ENCODE peak calls at places on chromosomes 5 and 9, in five cellular contexts. One of them, this sample, is unnamed.

GRCh38 chr5:6274846-6275543 is 103.4 kb downstream of the MED10 start:
- DNase-seq in CD8-positive, alpha-beta T cell: no peak
- DNase-seq in cardiac muscle cell: no peak
- DNase-seq in natural killer cell: no peak
- DNase-seq in cardiac fibroblast: no peak
- DNase-seq in this sample: no peak

GRCh38 chr5:43075319-43076293 is 35.5 kb upstream of the ANXA2R start:
- DNase-seq in CD8-positive, alpha-beta T cell: no peak
- DNase-seq in cardiac muscle cell: peak
- DNase-seq in natural killer cell: no peak
- DNase-seq in cardiac fibroblast: peak
- DNase-seq in this sample: no peak

GRCh38 chr9:21994526-21994995 is at the start of gene CDKN2B-AS1:
- DNase-seq in CD8-positive, alpha-beta T cell: peak
- DNase-seq in cardiac muscle cell: peak
- DNase-seq in natural killer cell: peak
- DNase-seq in cardiac fibroblast: peak
- DNase-seq in this sample: peak

GRCh38 chr9:120402741-120403542 is 177.0 kb downstream of the CDK5RAP2 start:
- DNase-seq in CD8-positive, alpha-beta T cell: no peak
- DNase-seq in cardiac muscle cell: peak
- DNase-seq in natural killer cell: no peak
- DNase-seq in cardiac fibroblast: peak
- DNase-seq in this sample: peak

GRCh38 chr9:128550226-128550625 is 2.2 kb upstream of the SPTAN1 start:
- DNase-seq in CD8-positive, alpha-beta T cell: no peak
- DNase-seq in cardiac muscle cell: peak
- DNase-seq in natural killer cell: peak
- DNase-seq in cardiac fibroblast: no peak
- DNase-seq in this sample: no peak

GRCh38 chr9:37992924-37993349 is 76.1 kb downstream of the SHB start:
- DNase-seq in CD8-positive, alpha-beta T cell: no peak
- DNase-seq in cardiac muscle cell: no peak
- DNase-seq in natural killer cell: no peak
- DNase-seq in cardiac fibroblast: no peak
- DNase-seq in this sample: no peak

GRCh38 chr9:121369595-121370265 is at the start of gene STOM:
- DNase-seq in CD8-positive, alpha-beta T cell: peak
- DNase-seq in cardiac muscle cell: peak
- DNase-seq in natural killer cell: no peak
- DNase-seq in cardiac fibroblast: peak
- DNase-seq in this sample: peak

GRCh38 chr9:32741706-32742105 is 41.6 kb upstream of the TMEM215 start:
- DNase-seq in CD8-positive, alpha-beta T cell: no peak
- DNase-seq in cardiac muscle cell: peak
- DNase-seq in natural killer cell: no peak
- DNase-seq in cardiac fibroblast: peak
- DNase-seq in this sample: peak

GRCh38 chr9:123310551-123311249 is 42.3 kb upstream of the STRBP start:
- DNase-seq in CD8-positive, alpha-beta T cell: no peak
- DNase-seq in cardiac muscle cell: no peak
- DNase-seq in natural killer cell: no peak
- DNase-seq in cardiac fibroblast: no peak
- DNase-seq in this sample: no peak

GRCh38 chr5:137792291-137792690 is 38.1 kb upstream of the HNRNPA0 start:
- DNase-seq in CD8-positive, alpha-beta T cell: no peak
- DNase-seq in cardiac muscle cell: no peak
- DNase-seq in natural killer cell: no peak
- DNase-seq in cardiac fibroblast: no peak
- DNase-seq in this sample: no peak

GRCh38 chr5:24547127-24547526 is 97.7 kb downstream of the CDH10 start:
- DNase-seq in CD8-positive, alpha-beta T cell: no peak
- DNase-seq in cardiac muscle cell: no peak
- DNase-seq in natural killer cell: no peak
- DNase-seq in cardiac fibroblast: no peak
- DNase-seq in this sample: no peak

GRCh38 chr5:93691997-93692396 is 49.4 kb downstream of the POU5F2 start:
- DNase-seq in CD8-positive, alpha-beta T cell: no peak
- DNase-seq in cardiac muscle cell: no peak
- DNase-seq in natural killer cell: no peak
- DNase-seq in cardiac fibroblast: no peak
- DNase-seq in this sample: no peak

GRCh38 chr5:181223041-181223728 is at the start of gene TRIM41:
- DNase-seq in CD8-positive, alpha-beta T cell: peak
- DNase-seq in cardiac muscle cell: peak
- DNase-seq in natural killer cell: peak
- DNase-seq in cardiac fibroblast: peak
- DNase-seq in this sample: peak

GRCh38 chr5:138874771-138875628 is at the start of gene LRRTM2:
- DNase-seq in CD8-positive, alpha-beta T cell: no peak
- DNase-seq in cardiac muscle cell: peak
- DNase-seq in natural killer cell: no peak
- DNase-seq in cardiac fibroblast: peak
- DNase-seq in this sample: peak

GRCh38 chr5:138565100-138565821 is 9.9 kb downstream of the HSPA9 start:
- DNase-seq in CD8-positive, alpha-beta T cell: peak
- DNase-seq in cardiac muscle cell: no peak
- DNase-seq in natural killer cell: peak
- DNase-seq in cardiac fibroblast: no peak
- DNase-seq in this sample: no peak

GRCh38 chr5:5492087-5492933 is 69.8 kb downstream of the ICE1 start:
- DNase-seq in CD8-positive, alpha-beta T cell: peak
- DNase-seq in cardiac muscle cell: peak
- DNase-seq in natural killer cell: no peak
- DNase-seq in cardiac fibroblast: peak
- DNase-seq in this sample: peak

GRCh38 chr5:139636207-139636792 is 11.8 kb upstream of the CXXC5 start:
- DNase-seq in CD8-positive, alpha-beta T cell: peak
- DNase-seq in cardiac muscle cell: no peak
- DNase-seq in natural killer cell: peak
- DNase-seq in cardiac fibroblast: peak
- DNase-seq in this sample: peak

GRCh38 chr9:134525070-134525815 is 116.4 kb upstream of the COL5A1 start:
- DNase-seq in CD8-positive, alpha-beta T cell: no peak
- DNase-seq in cardiac muscle cell: no peak
- DNase-seq in natural killer cell: no peak
- DNase-seq in cardiac fibroblast: no peak
- DNase-seq in this sample: no peak

GRCh38 chr9:134522976-134523375 is 118.6 kb upstream of the COL5A1 start:
- DNase-seq in CD8-positive, alpha-beta T cell: no peak
- DNase-seq in cardiac muscle cell: no peak
- DNase-seq in natural killer cell: no peak
- DNase-seq in cardiac fibroblast: no peak
- DNase-seq in this sample: no peak

GRCh38 chr9:134519403-134520070 is 122.1 kb upstream of the COL5A1 start:
- DNase-seq in CD8-positive, alpha-beta T cell: no peak
- DNase-seq in cardiac muscle cell: no peak
- DNase-seq in natural killer cell: no peak
- DNase-seq in cardiac fibroblast: no peak
- DNase-seq in this sample: no peak

GRCh38 chr9:134522502-134522848 is 119.1 kb upstream of the COL5A1 start:
- DNase-seq in CD8-positive, alpha-beta T cell: no peak
- DNase-seq in cardiac muscle cell: no peak
- DNase-seq in natural killer cell: no peak
- DNase-seq in cardiac fibroblast: no peak
- DNase-seq in this sample: no peak

GRCh38 chr9:134521817-134522501 is 119.6 kb upstream of the COL5A1 start:
- DNase-seq in CD8-positive, alpha-beta T cell: no peak
- DNase-seq in cardiac muscle cell: no peak
- DNase-seq in natural killer cell: no peak
- DNase-seq in cardiac fibroblast: no peak
- DNase-seq in this sample: no peak
- TF ChIP-seq CTCF in CD8-positive, alpha-beta T cell: no peak
- TF ChIP-seq CTCF in cardiac muscle cell: no peak
- TF ChIP-seq CTCF in natural killer cell: no peak
- TF ChIP-seq CTCF in cardiac fibroblast: no peak
- TF ChIP-seq CTCF in this sample: no peak

GRCh38 chr5:69217732-69218568 is 16.7 kb upstream of the CDK7 start:
- DNase-seq in CD8-positive, alpha-beta T cell: peak
- DNase-seq in cardiac muscle cell: peak
- DNase-seq in natural killer cell: peak
- DNase-seq in cardiac fibroblast: peak
- DNase-seq in this sample: peak
- TF ChIP-seq CTCF in CD8-positive, alpha-beta T cell: no peak
- TF ChIP-seq CTCF in cardiac muscle cell: no peak
- TF ChIP-seq CTCF in natural killer cell: no peak
- TF ChIP-seq CTCF in cardiac fibroblast: peak
- TF ChIP-seq CTCF in this sample: peak

DNA sequence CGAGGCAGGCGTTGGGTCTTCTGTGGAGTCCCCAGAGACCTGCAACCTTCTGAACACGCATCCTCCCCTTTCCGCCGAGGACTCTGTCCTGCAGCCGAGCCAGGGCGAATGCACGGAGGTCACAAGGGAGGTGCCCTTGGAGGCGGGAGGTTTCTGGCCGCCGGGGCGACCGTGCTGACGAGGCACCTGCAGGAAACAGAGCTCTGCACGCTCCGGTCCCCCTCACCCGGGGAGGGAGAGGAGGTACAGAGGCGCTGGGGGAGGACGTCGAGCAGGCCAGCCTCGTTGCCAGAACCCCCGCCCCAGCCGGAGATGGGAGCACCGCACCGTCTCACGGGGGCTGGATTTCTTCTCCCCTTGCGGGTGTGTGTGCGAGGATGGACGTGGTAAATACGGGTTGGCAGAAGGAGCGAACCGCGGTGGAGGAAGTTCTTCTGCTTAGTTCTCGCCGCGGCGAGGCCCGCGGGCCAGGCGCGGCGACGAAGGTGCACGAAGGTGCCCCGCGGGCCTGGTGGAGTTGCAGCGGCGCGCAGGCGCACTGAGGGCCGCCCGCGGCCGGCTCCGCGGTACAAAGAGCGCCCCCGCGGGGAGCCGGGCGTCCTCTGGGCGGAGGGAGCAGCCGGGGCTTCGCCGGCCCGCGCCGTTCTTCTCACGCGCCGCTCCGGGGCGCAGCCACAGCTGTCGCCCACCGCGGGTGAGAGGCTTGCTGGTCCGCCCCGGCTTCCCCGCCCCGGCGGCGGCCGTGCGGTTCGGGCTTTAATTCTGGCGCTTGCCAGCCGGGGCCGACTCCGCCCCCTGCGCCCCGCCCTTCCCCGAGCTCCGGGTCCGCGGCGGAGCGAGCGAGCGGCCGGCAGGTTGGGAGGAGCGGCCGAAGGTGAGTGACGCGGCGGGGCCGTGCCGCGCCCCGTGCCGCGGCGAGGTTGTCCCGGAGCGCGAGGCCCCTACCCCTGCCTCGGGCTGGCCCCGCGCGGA is 289.5 kb downstream of the DOCK8 start:
- DNase-seq in CD8-positive, alpha-beta T cell: peak
- DNase-seq in cardiac muscle cell: peak
- DNase-seq in natural killer cell: peak
- DNase-seq in cardiac fibroblast: peak
- DNase-seq in this sample: peak
- TF ChIP-seq CTCF in CD8-positive, alpha-beta T cell: peak
- TF ChIP-seq CTCF in cardiac muscle cell: peak
- TF ChIP-seq CTCF in natural killer cell: peak
- TF ChIP-seq CTCF in cardiac fibroblast: no peak
- TF ChIP-seq CTCF in this sample: peak

GRCh38 chr9:91496351-91496750 is 72.7 kb upstream of the NFIL3 start:
- DNase-seq in CD8-positive, alpha-beta T cell: no peak
- DNase-seq in cardiac muscle cell: no peak
- DNase-seq in natural killer cell: no peak
- DNase-seq in cardiac fibroblast: no peak
- DNase-seq in this sample: no peak

GRCh38 chr9:91503650-91504007 is 80.0 kb upstream of the NFIL3 start:
- DNase-seq in CD8-positive, alpha-beta T cell: no peak
- DNase-seq in cardiac muscle cell: no peak
- DNase-seq in natural killer cell: no peak
- DNase-seq in cardiac fibroblast: peak
- DNase-seq in this sample: peak

GRCh38 chr9:91502913-91503649 is 79.4 kb upstream of the NFIL3 start:
- DNase-seq in CD8-positive, alpha-beta T cell: no peak
- DNase-seq in cardiac muscle cell: no peak
- DNase-seq in natural killer cell: no peak
- DNase-seq in cardiac fibroblast: no peak
- DNase-seq in this sample: no peak

GRCh38 chr9:91502475-91502874 is 78.8 kb upstream of the NFIL3 start:
- DNase-seq in CD8-positive, alpha-beta T cell: no peak
- DNase-seq in cardiac muscle cell: no peak
- DNase-seq in natural killer cell: no peak
- DNase-seq in cardiac fibroblast: no peak
- DNase-seq in this sample: no peak

GRCh38 chr9:91500509-91501011 is 76.9 kb upstream of the NFIL3 start:
- DNase-seq in CD8-positive, alpha-beta T cell: no peak
- DNase-seq in cardiac muscle cell: peak
- DNase-seq in natural killer cell: no peak
- DNase-seq in cardiac fibroblast: peak
- DNase-seq in this sample: peak
- TF ChIP-seq CTCF in CD8-positive, alpha-beta T cell: no peak
- TF ChIP-seq CTCF in cardiac muscle cell: no peak
- TF ChIP-seq CTCF in natural killer cell: no peak
- TF ChIP-seq CTCF in cardiac fibroblast: no peak
- TF ChIP-seq CTCF in this sample: no peak

GRCh38 chr9:116300360-116300759 is 146.8 kb downstream of the PAPPA start:
- DNase-seq in CD8-positive, alpha-beta T cell: no peak
- DNase-seq in cardiac muscle cell: no peak
- DNase-seq in natural killer cell: no peak
- DNase-seq in cardiac fibroblast: no peak
- DNase-seq in this sample: no peak

GRCh38 chr9:116308070-116308469 is 154.5 kb downstream of the PAPPA start:
- DNase-seq in CD8-positive, alpha-beta T cell: no peak
- DNase-seq in cardiac muscle cell: peak
- DNase-seq in natural killer cell: no peak
- DNase-seq in cardiac fibroblast: no peak
- DNase-seq in this sample: no peak

GRCh38 chr9:116298249-116298648 is 144.7 kb downstream of the PAPPA start:
- DNase-seq in CD8-positive, alpha-beta T cell: no peak
- DNase-seq in cardiac muscle cell: no peak
- DNase-seq in natural killer cell: no peak
- DNase-seq in cardiac fibroblast: no peak
- DNase-seq in this sample: no peak

GRCh38 chr9:116298992-116299391 is 145.4 kb downstream of the PAPPA start:
- DNase-seq in CD8-positive, alpha-beta T cell: no peak
- DNase-seq in cardiac muscle cell: no peak
- DNase-seq in natural killer cell: no peak
- DNase-seq in cardiac fibroblast: no peak
- DNase-seq in this sample: no peak

DNA sequence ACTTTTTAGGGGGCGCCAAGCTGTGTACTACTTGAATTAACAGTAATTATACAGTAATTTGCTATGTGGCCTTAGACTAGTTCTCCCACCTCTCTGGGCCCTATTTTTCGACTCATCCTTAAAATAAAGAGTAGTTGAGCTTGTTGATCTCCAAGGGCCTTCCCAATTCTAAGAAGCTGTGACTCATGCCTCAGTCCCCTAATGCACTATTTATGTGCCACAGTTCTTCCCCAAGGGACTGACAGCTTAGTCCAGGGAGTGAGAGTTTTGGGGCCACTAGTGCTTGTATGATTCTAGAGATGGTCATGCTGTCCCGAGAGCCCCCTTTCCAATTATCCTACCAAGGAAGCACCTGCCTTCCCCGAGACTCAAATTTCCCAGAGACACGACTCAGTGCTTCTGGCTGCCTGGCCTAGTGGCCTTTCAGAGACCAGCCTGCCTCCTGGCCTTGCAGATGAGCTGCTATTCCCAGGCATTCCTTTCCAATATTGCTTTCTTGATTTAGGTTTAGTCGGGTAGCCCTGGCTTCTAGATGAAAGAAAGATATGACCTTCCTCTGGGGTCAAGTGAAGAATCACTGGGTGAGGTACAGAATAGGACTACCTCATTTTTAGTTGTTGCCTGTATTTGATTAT is 149.8 kb downstream of the PAPPA start:
- DNase-seq in CD8-positive, alpha-beta T cell: no peak
- DNase-seq in cardiac muscle cell: no peak
- DNase-seq in natural killer cell: no peak
- DNase-seq in cardiac fibroblast: peak
- DNase-seq in this sample: no peak
- TF ChIP-seq CTCF in CD8-positive, alpha-beta T cell: no peak
- TF ChIP-seq CTCF in cardiac muscle cell: no peak
- TF ChIP-seq CTCF in natural killer cell: no peak
- TF ChIP-seq CTCF in cardiac fibroblast: no peak
- TF ChIP-seq CTCF in this sample: no peak